ENCODE peak calls at places on chromosomes 11 and 22, in seven cellular contexts. One of them, this sample, is unnamed.

GRCh38 chr11:26849009-26849408 is 127.1 kb upstream of the SLC5A12 start:
- DNase-seq in small intestine: no peak
- DNase-seq in esophagus squamous epithelium: no peak
- DNase-seq in uterus: peak; percentile 36
- DNase-seq in HL-60: no peak
- DNase-seq in GM12878: no peak
- DNase-seq in upper lobe of right lung: peak; percentile 65
- DNase-seq in this sample: no peak

GRCh38 chr11:77158041-77158695 is 30.1 kb downstream of the MYO7A start:
- DNase-seq in esophagus squamous epithelium: no peak
- DNase-seq in uterus: no peak
- DNase-seq in upper lobe of right lung: no peak
- DNase-seq in GM12878: no peak
- DNase-seq in HL-60: no peak
- DNase-seq in small intestine: peak; percentile 59
- DNase-seq in this sample: no peak

GRCh38 chr11:63911876-63912275 is 5.1 kb downstream of the RCOR2 start:
- DNase-seq in upper lobe of right lung: no peak
- DNase-seq in GM12878: no peak
- DNase-seq in small intestine: no peak
- DNase-seq in uterus: no peak
- DNase-seq in HL-60: no peak
- DNase-seq in esophagus squamous epithelium: no peak
- DNase-seq in this sample: no peak

GRCh38 chr11:81839016-81839415 is 894.6 kb downstream of the FAM181B start:
- DNase-seq in uterus: no peak
- DNase-seq in small intestine: no peak
- DNase-seq in esophagus squamous epithelium: no peak
- DNase-seq in HL-60: no peak
- DNase-seq in GM12878: no peak
- DNase-seq in upper lobe of right lung: no peak
- DNase-seq in this sample: no peak

GRCh38 chr11:2714871-2715270 is 15.1 kb upstream of the KCNQ1OT1 start:
- DNase-seq in esophagus squamous epithelium: no peak
- DNase-seq in upper lobe of right lung: no peak
- DNase-seq in GM12878: no peak
- DNase-seq in uterus: no peak
- DNase-seq in small intestine: no peak
- DNase-seq in HL-60: no peak
- DNase-seq in this sample: no peak

GRCh38 chr11:13286247-13286821 is 8.7 kb downstream of the BMAL1 start:
- DNase-seq in small intestine: peak; percentile 31
- DNase-seq in uterus: no peak
- DNase-seq in upper lobe of right lung: no peak
- DNase-seq in esophagus squamous epithelium: no peak
- DNase-seq in GM12878: no peak
- DNase-seq in HL-60: no peak
- DNase-seq in this sample: no peak

GRCh38 chr11:90323289-90323688 is 100.4 kb upstream of the CHORDC1 start:
- DNase-seq in upper lobe of right lung: no peak
- DNase-seq in HL-60: no peak
- DNase-seq in GM12878: no peak
- DNase-seq in small intestine: no peak
- DNase-seq in uterus: no peak
- DNase-seq in esophagus squamous epithelium: no peak
- DNase-seq in this sample: no peak

GRCh38 chr22:28410050-28410816 is 269.4 kb downstream of the TTC28 start:
- DNase-seq in esophagus squamous epithelium: no peak
- DNase-seq in GM12878: no peak
- DNase-seq in uterus: no peak
- DNase-seq in HL-60: no peak
- DNase-seq in small intestine: no peak
- DNase-seq in upper lobe of right lung: no peak
- DNase-seq in this sample: no peak

GRCh38 chr22:27130949-27131745 is 473.8 kb downstream of the MIAT start:
- DNase-seq in upper lobe of right lung: no peak
- DNase-seq in uterus: no peak
- DNase-seq in esophagus squamous epithelium: no peak
- DNase-seq in small intestine: no peak
- DNase-seq in GM12878: no peak
- DNase-seq in HL-60: no peak
- DNase-seq in this sample: no peak

GRCh38 chr22:39292561-39293074 is 26.8 kb downstream of the RPL3 start:
- DNase-seq in uterus: peak; percentile 95
- DNase-seq in GM12878: no peak
- DNase-seq in HL-60: peak; percentile 82
- DNase-seq in esophagus squamous epithelium: peak; percentile 35
- DNase-seq in small intestine: peak; percentile 66
- DNase-seq in upper lobe of right lung: peak; percentile 96
- DNase-seq in this sample: peak; percentile 70

GRCh38 chr22:49883294-49883640 is 29.6 kb downstream of the ZBED4 start:
- DNase-seq in small intestine: no peak
- DNase-seq in GM12878: no peak
- DNase-seq in uterus: no peak
- DNase-seq in HL-60: no peak
- DNase-seq in esophagus squamous epithelium: no peak
- DNase-seq in upper lobe of right lung: no peak
- DNase-seq in this sample: no peak

GRCh38 chr11:36354221-36355003 is 58.3 kb downstream of the PRR5L start:
- DNase-seq in uterus: no peak
- DNase-seq in upper lobe of right lung: no peak
- DNase-seq in GM12878: peak; percentile 42
- DNase-seq in HL-60: no peak
- DNase-seq in esophagus squamous epithelium: no peak
- DNase-seq in small intestine: no peak
- DNase-seq in this sample: no peak

GRCh38 chr22:40679249-40679963 is at the start of gene MCHR1:
- DNase-seq in GM12878: no peak
- DNase-seq in uterus: no peak
- DNase-seq in HL-60: no peak
- DNase-seq in small intestine: no peak
- DNase-seq in upper lobe of right lung: no peak
- DNase-seq in esophagus squamous epithelium: no peak
- DNase-seq in this sample: no peak

DNA sequence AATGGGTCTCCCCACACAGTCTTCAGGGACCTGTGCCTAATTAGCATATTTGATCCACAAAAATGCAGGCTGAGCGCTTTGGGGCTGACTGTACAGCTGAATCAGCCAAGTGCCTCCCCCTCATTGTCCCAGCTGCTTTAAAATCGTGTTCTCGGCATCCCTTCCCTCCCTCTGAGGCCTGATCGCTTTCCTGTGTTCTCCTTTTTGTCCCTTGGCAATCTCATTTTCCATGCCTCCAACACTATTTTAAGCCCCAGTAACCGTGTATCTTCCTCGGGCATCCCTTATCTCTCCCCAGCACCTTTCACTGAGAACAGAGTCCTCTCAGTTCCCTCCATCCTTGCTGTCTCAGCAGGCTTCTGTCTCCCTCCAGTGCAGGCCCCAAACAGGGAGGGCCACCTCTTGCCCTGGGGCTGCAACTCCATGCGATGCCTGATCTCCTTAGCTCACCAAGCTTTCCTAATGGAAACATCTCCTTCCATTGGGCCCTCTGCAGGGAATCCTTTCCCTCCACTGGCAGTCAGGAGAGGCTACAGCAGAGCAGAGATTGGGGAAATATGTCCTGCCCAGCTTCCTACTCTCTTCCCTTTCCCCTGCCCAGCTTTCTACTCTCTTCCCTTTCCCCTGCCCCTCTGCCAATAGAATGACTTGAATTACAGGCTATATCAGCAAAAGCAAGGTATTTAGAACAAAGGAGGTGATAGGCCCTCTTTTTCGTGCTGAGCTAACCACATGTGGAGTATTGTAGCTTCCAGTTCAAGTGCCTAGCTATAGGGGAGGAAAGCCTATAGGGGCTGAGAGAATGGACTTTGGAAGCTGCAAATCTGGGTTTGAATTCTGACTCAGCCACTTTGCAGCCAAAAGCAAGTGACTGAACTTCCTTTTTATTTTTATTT is 13.9 kb downstream of the UQCR10 start:
- DNase-seq in esophagus squamous epithelium: no peak
- DNase-seq in small intestine: peak; percentile 64
- DNase-seq in GM12878: no peak
- DNase-seq in upper lobe of right lung: no peak
- DNase-seq in uterus: no peak
- DNase-seq in HL-60: no peak
- DNase-seq in this sample: no peak
- H3K27ac ChIP-seq in esophagus squamous epithelium: peak overlapping the region; percentile 79
- H3K27ac ChIP-seq in small intestine: no peak overlapping the region
- H3K27ac ChIP-seq in GM12878: no peak overlapping the region
- H3K27ac ChIP-seq in upper lobe of right lung: peak overlapping the region; percentile 30
- H3K27ac ChIP-seq in uterus: peak overlapping the region; percentile 52
- H3K27ac ChIP-seq in HL-60: no peak overlapping the region
- H3K27ac ChIP-seq in this sample: peak overlapping the region; percentile 69

DNA sequence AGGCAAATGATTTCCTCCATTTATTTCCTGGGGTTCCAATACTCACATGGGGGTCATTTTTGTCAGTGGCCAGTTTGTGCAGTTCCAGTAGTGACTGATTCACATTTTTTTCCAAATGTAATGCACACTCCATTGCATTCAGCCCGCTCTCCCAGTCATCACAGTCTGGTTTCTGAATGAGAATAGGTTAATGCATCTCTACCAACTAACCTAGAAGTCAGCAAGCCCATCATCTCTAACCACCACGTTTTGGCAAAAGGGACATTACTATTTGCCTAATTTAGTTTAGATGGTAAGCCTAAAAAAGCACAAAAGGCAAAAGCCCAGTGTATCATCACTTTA is 2.5 kb downstream of the FTH1 start:
- DNase-seq in uterus: no peak
- DNase-seq in upper lobe of right lung: no peak
- DNase-seq in small intestine: no peak
- DNase-seq in HL-60: no peak
- DNase-seq in esophagus squamous epithelium: no peak
- DNase-seq in GM12878: no peak
- DNase-seq in this sample: no peak
- H3K27ac ChIP-seq in uterus: peak overlapping the region; percentile 100
- H3K27ac ChIP-seq in upper lobe of right lung: peak overlapping the region; percentile 98
- H3K27ac ChIP-seq in small intestine: peak overlapping the region; percentile 98
- H3K27ac ChIP-seq in HL-60: no peak overlapping the region
- H3K27ac ChIP-seq in esophagus squamous epithelium: peak overlapping the region; percentile 94
- H3K27ac ChIP-seq in GM12878: peak overlapping the region; percentile 50
- H3K27ac ChIP-seq in this sample: peak overlapping the region; percentile 99

GRCh38 chr11:12007769-12008737 is at the start of gene DKK3:
- DNase-seq in small intestine: no peak
- DNase-seq in upper lobe of right lung: no peak
- DNase-seq in esophagus squamous epithelium: no peak
- DNase-seq in HL-60: no peak
- DNase-seq in uterus: no peak
- DNase-seq in GM12878: no peak
- DNase-seq in this sample: peak; percentile 20

GRCh38 chr11:12007230-12007593 is 1.2 kb downstream of the DKK3 start:
- DNase-seq in small intestine: no peak
- DNase-seq in uterus: no peak
- DNase-seq in HL-60: no peak
- DNase-seq in GM12878: no peak
- DNase-seq in esophagus squamous epithelium: no peak
- DNase-seq in upper lobe of right lung: no peak
- DNase-seq in this sample: no peak

GRCh38 chr11:12005476-12005875 is 3.0 kb downstream of the DKK3 start:
- DNase-seq in upper lobe of right lung: no peak
- DNase-seq in small intestine: no peak
- DNase-seq in esophagus squamous epithelium: no peak
- DNase-seq in GM12878: no peak
- DNase-seq in uterus: no peak
- DNase-seq in HL-60: no peak
- DNase-seq in this sample: no peak

GRCh38 chr11:12005061-12005460 is 3.4 kb downstream of the DKK3 start:
- DNase-seq in upper lobe of right lung: no peak
- DNase-seq in esophagus squamous epithelium: no peak
- DNase-seq in uterus: no peak
- DNase-seq in GM12878: no peak
- DNase-seq in small intestine: no peak
- DNase-seq in HL-60: no peak
- DNase-seq in this sample: no peak

DNA sequence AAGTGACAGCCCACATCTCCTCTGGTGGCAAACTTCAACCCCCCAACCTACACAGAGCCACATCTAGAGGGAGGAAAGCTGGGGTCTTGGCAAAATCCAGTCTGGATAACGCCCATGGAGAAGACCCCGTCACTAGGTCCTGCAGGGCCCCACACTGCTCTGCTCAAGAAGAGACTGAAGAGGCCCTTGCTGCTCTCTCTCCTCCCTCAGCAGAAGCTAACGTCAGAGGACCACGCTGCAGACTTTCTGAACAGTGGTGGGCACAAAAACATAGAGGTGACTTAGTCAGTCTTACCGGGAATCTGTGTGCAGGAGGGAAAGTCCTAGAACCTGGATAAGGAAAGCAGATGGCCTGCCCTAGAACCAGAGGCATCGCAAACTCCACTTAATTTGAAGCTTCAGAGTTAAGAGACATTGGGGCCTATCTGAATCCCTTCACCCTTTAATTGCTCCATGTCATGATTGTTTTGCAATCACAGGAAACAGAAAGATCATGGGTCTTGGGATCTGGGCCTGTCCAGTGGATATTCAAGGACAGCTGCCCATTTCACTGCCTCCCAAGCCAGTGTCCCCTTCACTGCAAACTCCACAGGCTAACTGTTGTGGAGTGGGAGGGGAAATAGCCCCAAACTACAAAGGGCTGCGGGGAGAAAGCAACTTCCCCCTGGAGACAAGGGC is 1.7 kb downstream of the DKK3 start:
- DNase-seq in esophagus squamous epithelium: no peak
- DNase-seq in GM12878: no peak
- DNase-seq in HL-60: no peak
- DNase-seq in upper lobe of right lung: no peak
- DNase-seq in small intestine: no peak
- DNase-seq in uterus: no peak
- DNase-seq in this sample: no peak
- H3K27ac ChIP-seq in esophagus squamous epithelium: peak overlapping the region; percentile 79
- H3K27ac ChIP-seq in GM12878: no peak overlapping the region
- H3K27ac ChIP-seq in HL-60: no peak overlapping the region
- H3K27ac ChIP-seq in upper lobe of right lung: peak overlapping the region; percentile 55
- H3K27ac ChIP-seq in small intestine: no peak overlapping the region
- H3K27ac ChIP-seq in uterus: no peak overlapping the region
- H3K27ac ChIP-seq in this sample: no peak overlapping the region

GRCh38 chr11:10478066-10478465 is 23.0 kb downstream of the AMPD3 start:
- DNase-seq in upper lobe of right lung: no peak
- DNase-seq in GM12878: no peak
- DNase-seq in uterus: no peak
- DNase-seq in small intestine: no peak
- DNase-seq in HL-60: no peak
- DNase-seq in esophagus squamous epithelium: no peak
- DNase-seq in this sample: no peak

GRCh38 chr11:10476927-10477689 is 22.0 kb downstream of the AMPD3 start:
- DNase-seq in upper lobe of right lung: no peak
- DNase-seq in GM12878: no peak
- DNase-seq in esophagus squamous epithelium: no peak
- DNase-seq in small intestine: no peak
- DNase-seq in uterus: no peak
- DNase-seq in HL-60: no peak
- DNase-seq in this sample: no peak

GRCh38 chr11:10477690-10478046 is 22.6 kb downstream of the AMPD3 start:
- DNase-seq in uterus: no peak
- DNase-seq in upper lobe of right lung: no peak
- DNase-seq in GM12878: no peak
- DNase-seq in esophagus squamous epithelium: no peak
- DNase-seq in HL-60: no peak
- DNase-seq in small intestine: no peak
- DNase-seq in this sample: no peak

GRCh38 chr11:10480026-10480425 is 25.0 kb downstream of the AMPD3 start:
- DNase-seq in small intestine: no peak
- DNase-seq in esophagus squamous epithelium: no peak
- DNase-seq in upper lobe of right lung: no peak
- DNase-seq in uterus: no peak
- DNase-seq in HL-60: no peak
- DNase-seq in GM12878: no peak
- DNase-seq in this sample: no peak

GRCh38 chr11:10478574-10479550 is 23.8 kb downstream of the AMPD3 start:
- DNase-seq in upper lobe of right lung: no peak
- DNase-seq in small intestine: no peak
- DNase-seq in esophagus squamous epithelium: no peak
- DNase-seq in GM12878: no peak
- DNase-seq in uterus: no peak
- DNase-seq in HL-60: no peak
- DNase-seq in this sample: no peak
- H3K27ac ChIP-seq in upper lobe of right lung: no peak overlapping the region
- H3K27ac ChIP-seq in small intestine: no peak overlapping the region
- H3K27ac ChIP-seq in esophagus squamous epithelium: peak overlapping the region; percentile 9
- H3K27ac ChIP-seq in GM12878: no peak overlapping the region
- H3K27ac ChIP-seq in uterus: no peak overlapping the region
- H3K27ac ChIP-seq in HL-60: no peak overlapping the region
- H3K27ac ChIP-seq in this sample: no peak overlapping the region